ENCODE peak calls at places on chromosome 18, in five cellular contexts. Q is HT1080, H is germinal center, O is HEK293T, F is right cardiac atrium. C is an unnamed sample.

GRCh38 chr18:75854174-75854573 is 426.7 kb upstream of the SMIM21 start:
- DNase-seq in O (peak), F (no peak), Q (peak), H (no peak), C (no peak)

GRCh38 chr18:323253-323622 is 55.4 kb upstream of the THOC1 start:
- DNase-seq in O (no peak), F (no peak), H (no peak), Q (peak), C (no peak)

GRCh38 chr18:60322591-60322990 is 50.0 kb downstream of the MC4R start:
- DNase-seq in F (no peak), O (no peak), H (no peak), Q (peak), C (no peak)

GRCh38 chr18:68837665-68838390 is 39.9 kb downstream of the CCDC102B start:
- DNase-seq in H (no peak), F (no peak), O (no peak), Q (no peak), C (no peak)

GRCh38 chr18:1270081-1270480 is 365.4 kb downstream of the ADCYAP1 start:
- DNase-seq in Q (no peak), F (no peak), H (no peak), O (no peak), C (no peak)

GRCh38 chr18:7892556-7892955 is 325.4 kb downstream of the PTPRM start:
- DNase-seq in Q (no peak), O (no peak), H (no peak), F (no peak), C (no peak)

GRCh38 chr18:32346667-32347066 is 124.0 kb downstream of the GAREM1 start:
- DNase-seq in H (no peak), Q (no peak), F (no peak), O (no peak), C (peak)

GRCh38 chr18:812673-813404 is 797 bp upstream of the YES1 start:
- DNase-seq in O (peak), Q (peak), H (peak), F (peak), C (peak)

GRCh38 chr18:33270297-33270696 is 170.2 kb downstream of the CCDC178 start:
- DNase-seq in H (no peak), F (no peak), Q (no peak), O (no peak), C (no peak)

GRCh38 chr18:36757081-36757480 is 71.7 kb downstream of the TPGS2 start:
- DNase-seq in H (peak), F (no peak), Q (peak), O (peak), C (no peak)

GRCh38 chr18:54950221-54950620 is 9.0 kb downstream of the CCDC68 start:
- DNase-seq in O (no peak), F (no peak), Q (no peak), H (no peak), C (no peak)

GRCh38 chr18:45384137-45384998 is 230.9 kb upstream of the SLC14A2 start:
- DNase-seq in Q (peak), F (peak), H (peak), O (peak), C (peak)

GRCh38 chr18:79361766-79362522 is 33.8 kb upstream of the NFATC1 start:
- DNase-seq in F (no peak), O (no peak), Q (peak), H (no peak), C (no peak)